ENCODE peak calls at places on chromosomes 16 and 17, in nine cellular contexts. N is kidney epithelial cell, X is mucosa of descending colon, J is cardiac muscle cell, I is AG10803, F is transverse colon, D is keratinocyte, O is AG04449, M is AG04450. L is an unnamed sample.
A peak's percentile ranks its signal among the peaks of the same experiment; 100 is the strongest.

GRCh38 chr16:80831039-80831438 is 26.6 kb upstream of the CDYL2 start:
- DNase-seq in J (no peak), X (no peak), I (no peak), M (no peak), D (no peak), N (no peak), F (no peak), O (no peak), L (no peak)

GRCh38 chr17:36085710-36086268 is 4.2 kb downstream of the CCL3 start:
- DNase-seq in N (no peak), D (no peak), X (no peak), J (peak; percentile 74), M (no peak), I (peak; percentile 34), O (no peak), F (no peak), L (no peak)

GRCh38 chr17:67435122-67435521 is 58.0 kb downstream of the PITPNC1 start:
- DNase-seq in M (no peak), J (peak; percentile 60), D (no peak), N (no peak), O (no peak), X (no peak), F (peak; percentile 40), I (peak; percentile 21), L (no peak)

GRCh38 chr17:27526603-27527002 is 70.4 kb downstream of the KSR1 start:
- DNase-seq in J (peak; percentile 69), D (no peak), I (peak; percentile 46), N (no peak), M (no peak), X (no peak), O (no peak), F (peak; percentile 44), L (no peak)

GRCh38 chr17:3845361-3845753 is 689 bp downstream of the NCBP3 start:
- DNase-seq in D (no peak), N (no peak), O (no peak), M (no peak), F (peak; percentile 24), X (no peak), I (peak; percentile 15), J (peak; percentile 19), L (no peak)

GRCh38 chr16:73037845-73038570 is 9.9 kb downstream of the ZFHX3 start:
- DNase-seq in M (no peak), D (no peak), I (no peak), J (no peak), F (no peak), O (no peak), X (no peak), N (no peak), L (no peak)

GRCh38 chr17:41627316-41628072 is 3.1 kb upstream of the KRT17 start:
- DNase-seq in J (no peak), O (no peak), N (no peak), M (no peak), X (no peak), F (no peak), D (no peak), I (no peak), L (no peak)

GRCh38 chr17:31369266-31369665 is 22.2 kb upstream of the RAB11FIP4 start:
- DNase-seq in N (no peak), F (no peak), D (no peak), I (peak; percentile 58), X (no peak), J (peak; percentile 71), O (no peak), M (peak; percentile 18), L (no peak)

GRCh38 chr17:9985622-9986021 is 80.6 kb upstream of the RCVRN start:
- DNase-seq in O (no peak), I (no peak), D (no peak), N (no peak), M (no peak), F (no peak), J (no peak), X (no peak), L (no peak)

GRCh38 chr17:9986754-9987382 is 81.8 kb upstream of the RCVRN start:
- DNase-seq in M (no peak), J (no peak), I (no peak), N (no peak), O (no peak), X (no peak), F (no peak), D (no peak), L (no peak)

GRCh38 chr17:9982159-9982558 is 77.1 kb upstream of the RCVRN start:
- DNase-seq in I (no peak), D (no peak), J (no peak), F (peak; percentile 15), N (no peak), M (no peak), X (no peak), O (no peak), L (no peak)

GRCh38 chr17:9987779-9988585 is 82.9 kb upstream of the RCVRN start:
- DNase-seq in X (no peak), F (peak; percentile 21), O (no peak), D (no peak), M (no peak), I (no peak), J (peak; percentile 58), N (no peak), L (no peak)

DNA sequence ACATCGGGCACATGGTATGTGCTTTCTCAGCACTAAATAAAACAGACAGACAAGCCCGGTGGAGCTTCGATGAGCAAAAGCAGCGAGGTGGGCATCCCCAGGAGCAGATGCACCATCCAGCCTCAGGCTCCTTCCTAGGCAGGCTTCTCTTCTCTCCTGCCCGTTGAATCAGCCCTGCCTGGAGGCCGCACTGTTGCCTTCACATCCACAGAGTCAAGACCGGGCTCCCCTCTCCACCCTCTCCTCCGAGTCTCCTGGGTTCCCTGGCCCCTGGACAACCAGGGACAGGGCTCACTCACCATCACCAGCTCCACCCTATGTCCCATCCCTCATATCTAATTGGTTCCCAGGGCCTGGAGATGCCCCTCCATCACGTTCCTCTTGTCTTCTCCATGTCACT is 79.7 kb upstream of the RCVRN start:
- DNase-seq in M (no peak), J (no peak), F (no peak), X (no peak), D (no peak), N (no peak), O (no peak), I (no peak), L (no peak)
- H3K4me3 ChIP-seq in M (no peak overlapping the region), J (no peak overlapping the region), F (no peak overlapping the region), X (no peak overlapping the region), D (no peak overlapping the region), N (no peak overlapping the region), O (no peak overlapping the region), I (no peak overlapping the region), L (no peak overlapping the region)

DNA sequence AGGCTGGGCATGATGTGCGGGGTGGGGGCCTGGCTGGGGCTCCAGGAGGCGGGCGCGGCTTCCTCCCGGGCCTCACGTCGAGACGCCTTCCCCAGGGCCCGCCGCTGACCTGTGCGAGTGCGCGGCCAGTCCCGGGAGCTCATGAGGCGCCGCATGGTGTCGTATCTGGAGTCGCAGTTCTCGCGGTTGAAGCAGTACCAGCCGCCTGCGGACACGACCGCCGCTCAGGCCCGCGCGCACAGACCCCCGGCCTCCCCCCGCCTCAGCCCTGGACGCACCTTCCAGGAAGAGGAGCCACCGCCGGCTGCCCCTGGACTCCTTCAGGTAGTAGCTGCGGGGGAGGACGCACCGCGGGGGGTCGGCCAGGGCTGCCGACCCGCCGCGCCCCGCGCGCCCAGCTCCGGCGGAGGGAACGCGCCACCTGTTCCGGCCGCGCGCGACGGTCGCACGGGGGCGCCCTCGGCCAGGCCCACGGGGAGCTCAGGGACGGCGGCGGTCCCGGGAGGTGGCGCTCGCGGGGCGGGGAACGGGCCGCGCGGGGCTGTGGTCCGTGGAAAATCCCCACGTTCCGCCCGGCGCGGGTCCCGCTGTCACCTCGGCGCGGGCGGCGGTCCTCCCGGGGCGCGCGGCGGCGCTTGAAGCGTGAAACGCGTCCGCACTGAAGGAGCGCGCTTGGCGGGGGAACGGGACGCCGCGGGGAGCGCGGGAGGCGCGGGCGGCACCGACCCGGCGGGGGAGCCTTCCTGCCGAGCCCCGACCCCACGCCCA is 1.4 kb downstream of the NOTUM start:
- DNase-seq in X (peak; percentile 73), J (peak; percentile 57), F (peak; percentile 82), O (no peak), D (no peak), N (no peak), I (peak; percentile 35), M (no peak), L (no peak)
- TF ChIP-seq CTCF in X (peak; percentile 93), J (peak; percentile 46), F (peak; percentile 45), O (peak; percentile 80), D (peak; percentile 64), N (peak; percentile 7), I (peak; percentile 40), M (peak; percentile 45), L (peak; percentile 62)

GRCh38 chr17:60327870-60328362 is 64.0 kb downstream of the USP32 start:
- DNase-seq in I (no peak), M (no peak), N (no peak), F (no peak), D (no peak), X (no peak), O (no peak), J (no peak), L (no peak)
- H3K4me3 ChIP-seq in I (no peak overlapping the region), M (no peak overlapping the region), N (no peak overlapping the region), F (no peak overlapping the region), D (no peak overlapping the region), X (no peak overlapping the region), O (no peak overlapping the region), J (no peak overlapping the region), L (no peak overlapping the region)

GRCh38 chr17:491086-492014 is 138.7 kb upstream of the RPH3AL start:
- DNase-seq in X (peak; percentile 74), F (peak; percentile 38), N (no peak), J (peak; percentile 73), O (no peak), M (peak; percentile 34), I (peak; percentile 83), D (no peak), L (no peak)

GRCh38 chr17:493666-494065 is 141.1 kb upstream of the RPH3AL start:
- DNase-seq in M (no peak), J (no peak), F (no peak), D (no peak), X (no peak), O (no peak), I (no peak), N (no peak), L (no peak)

GRCh38 chr17:488993-489757 is 136.6 kb upstream of the RPH3AL start:
- DNase-seq in D (no peak), X (no peak), J (peak; percentile 69), M (no peak), F (no peak), I (no peak), N (no peak), O (no peak), L (no peak)

GRCh38 chr17:492015-492399 is 139.4 kb upstream of the RPH3AL start:
- DNase-seq in N (no peak), M (no peak), I (no peak), F (no peak), O (no peak), J (no peak), X (no peak), D (no peak), L (no peak)

DNA sequence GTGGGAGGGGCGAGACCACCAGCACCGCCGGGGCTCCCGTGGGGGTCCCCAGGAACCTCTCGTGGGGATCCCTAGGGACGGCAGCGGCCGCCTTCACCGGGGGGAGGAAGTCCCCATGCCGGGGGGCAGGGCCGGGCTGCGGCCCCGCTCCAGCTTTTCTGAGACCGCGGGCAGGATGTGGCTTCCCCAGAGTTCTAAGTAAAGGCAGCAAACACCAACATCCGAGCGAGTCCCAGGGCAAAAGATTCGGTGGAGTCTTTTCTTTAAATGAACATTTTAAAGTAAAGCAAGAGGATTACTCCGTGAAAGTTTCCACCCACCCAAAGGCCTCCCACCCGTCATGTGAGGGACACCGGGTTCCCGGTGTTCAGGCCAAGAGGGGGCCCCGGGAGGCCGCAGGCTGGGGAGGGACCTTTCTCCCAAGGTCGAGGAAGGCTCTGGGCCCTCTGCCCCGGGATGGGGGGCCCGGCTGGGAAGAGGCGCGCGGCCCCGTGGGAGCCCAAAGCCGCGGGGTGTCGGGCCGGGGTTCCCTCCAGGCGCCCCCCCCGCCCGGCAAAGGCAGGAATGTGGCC is 137.2 kb upstream of the RPH3AL start:
- DNase-seq in N (no peak), F (peak; percentile 69), I (peak; percentile 58), D (no peak), J (peak; percentile 57), M (no peak), O (no peak), X (peak; percentile 81), L (no peak)
- TF ChIP-seq CTCF in N (no peak), F (no peak), I (no peak), D (no peak), J (no peak), M (no peak), O (no peak), X (no peak), L (no peak)

L was measured in epithelial cell of proximal tubule.